ENCODE peak calls at places on chromosomes 6 and 20, in ten cellular contexts. F is GM23338, R is breast epithelium, A is transverse colon, E is spleen, W is stomach, H is endothelial cell of umbilical vein, K is sigmoid colon, X is Panc1, Y is HCT116. D is an unnamed sample.

GRCh38 chr6:41306187-41306854 is 19.8 kb upstream of the TREM1 start:
- DNase-seq in F (peak; percentile 85), R (peak; percentile 35), A (peak; percentile 19), E (no peak), W (peak; percentile 53), H (peak; percentile 49), K (no peak), X (peak; percentile 42), Y (peak; percentile 58), D (peak; percentile 61)

GRCh38 chr20:34062651-34063482 is 49.2 kb downstream of the EIF2S2 start:
- DNase-seq in F (no peak), R (no peak), A (no peak), E (no peak), W (no peak), H (no peak), K (no peak), X (no peak), Y (no peak), D (no peak)

GRCh38 chr20:51631011-51631950 is 88.8 kb upstream of the NFATC2 start:
- DNase-seq in F (no peak), R (peak; percentile 80), A (peak; percentile 49), E (no peak), W (no peak), H (peak; percentile 100), K (peak; percentile 94), X (peak; percentile 85), Y (peak; percentile 91), D (peak; percentile 71)

GRCh38 chr20:40966103-40966502 is 62.5 kb upstream of the TOP1 start:
- DNase-seq in F (peak; percentile 81), R (no peak), A (no peak), E (no peak), W (peak; percentile 2), H (no peak), K (peak; percentile 38), X (peak; percentile 12), Y (no peak), D (no peak)

GRCh38 chr20:12166053-12166717 is 248.5 kb downstream of the BTBD3 start:
- DNase-seq in F (no peak), R (peak; percentile 21), A (peak; percentile 41), E (no peak), W (no peak), H (no peak), K (peak; percentile 80), X (no peak), Y (no peak), D (no peak)

GRCh38 chr20:29427201-29428060 is 1830.0 kb upstream of the DEFB115 start:
- DNase-seq in F (no peak), R (no peak), A (no peak), E (no peak), W (no peak), H (no peak), K (no peak), X (no peak), Y (no peak), D (no peak)

GRCh38 chr20:9515761-9516657 is 1.6 kb downstream of the LAMP5 start:
- DNase-seq in F (peak; percentile 73), R (no peak), A (no peak), E (no peak), W (no peak), H (peak; percentile 6), K (no peak), X (no peak), Y (peak; percentile 10), D (peak; percentile 24)

GRCh38 chr6:21731411-21732031 is 138.0 kb downstream of the SOX4 start:
- DNase-seq in F (no peak), R (peak; percentile 74), A (no peak), E (no peak), W (no peak), H (peak; percentile 22), K (no peak), X (no peak), Y (no peak), D (peak; percentile 32)

GRCh38 chr6:159806021-159806458 is 6.0 kb downstream of the PNLDC1 start:
- DNase-seq in F (no peak), R (no peak), A (no peak), E (peak; percentile 35), W (no peak), H (no peak), K (no peak), X (no peak), Y (no peak), D (no peak)

GRCh38 chr6:16420715-16421461 is 182.5 kb downstream of the GMPR start:
- DNase-seq in F (peak; percentile 10), R (no peak), A (peak; percentile 32), E (no peak), W (no peak), H (no peak), K (no peak), X (no peak), Y (no peak), D (peak; percentile 41)

GRCh38 chr20:4305091-4305490 is 289.7 kb upstream of the RNF24 start:
- DNase-seq in F (no peak), R (no peak), A (no peak), E (no peak), W (no peak), H (no peak), K (no peak), X (no peak), Y (no peak), D (no peak)

GRCh38 chr6:169269180-169270076 is 15.8 kb upstream of the THBS2 start:
- DNase-seq in F (no peak), R (peak; percentile 52), A (peak; percentile 23), E (no peak), W (no peak), H (no peak), K (peak; percentile 93), X (no peak), Y (no peak), D (no peak)

GRCh38 chr20:62382306-62383198 is 4.4 kb upstream of the RPS21 start:
- DNase-seq in F (peak; percentile 94), R (peak; percentile 76), A (peak; percentile 87), E (peak; percentile 92), W (peak; percentile 89), H (peak; percentile 84), K (peak; percentile 89), X (no peak), Y (peak; percentile 61), D (peak; percentile 81)

GRCh38 chr6:41976794-41977484 is 35.3 kb upstream of the CCND3 start:
- DNase-seq in F (no peak), R (no peak), A (no peak), E (no peak), W (no peak), H (no peak), K (no peak), X (no peak), Y (no peak), D (no peak)

GRCh38 chr20:57596998-57597939 is 23.0 kb downstream of the ZBP1 start:
- DNase-seq in F (peak; percentile 81), R (peak; percentile 43), A (peak; percentile 79), E (peak; percentile 94), W (peak; percentile 77), H (peak; percentile 17), K (peak; percentile 79), X (no peak), Y (peak; percentile 8), D (peak; percentile 57)

GRCh38 chr20:34921436-34921835 is 34.2 kb downstream of the GSS start:
- DNase-seq in F (no peak), R (no peak), A (no peak), E (no peak), W (no peak), H (no peak), K (no peak), X (no peak), Y (no peak), D (no peak)

GRCh38 chr6:160992323-160993314 is 1.1 kb downstream of the MAP3K4 start:
- DNase-seq in F (peak; percentile 81), R (peak; percentile 40), A (peak; percentile 51), E (no peak), W (peak; percentile 35), H (peak; percentile 78), K (no peak), X (peak; percentile 58), Y (peak; percentile 42), D (peak; percentile 67)
- H3K4me1 ChIP-seq in F (peaks cover 6% of the 10 kb centered on the region), R (no peaks in the 10 kb centered on the region), A (peaks cover 28% of the 10 kb centered on the region), E (peaks cover 64% of the 10 kb centered on the region), W (peaks cover 52% of the 10 kb centered on the region), H (peaks cover 14% of the 10 kb centered on the region), K (peaks cover 24% of the 10 kb centered on the region), X (peaks cover 18% of the 10 kb centered on the region), Y (peaks cover 18% of the 10 kb centered on the region), D (peaks cover 3% of the 10 kb centered on the region)

GRCh38 chr6:63440057-63440456 is 120.3 kb upstream of the LGSN start:
- DNase-seq in F (no peak), R (no peak), A (no peak), E (no peak), W (peak; percentile 45), H (no peak), K (no peak), X (no peak), Y (no peak), D (no peak)
- TF ChIP-seq CTCF in F (no peak), R (no peak), A (no peak), E (no peak), W (no peak), H (no peak), K (no peak), X (no peak), Y (no peak), D (no peak)

DNA sequence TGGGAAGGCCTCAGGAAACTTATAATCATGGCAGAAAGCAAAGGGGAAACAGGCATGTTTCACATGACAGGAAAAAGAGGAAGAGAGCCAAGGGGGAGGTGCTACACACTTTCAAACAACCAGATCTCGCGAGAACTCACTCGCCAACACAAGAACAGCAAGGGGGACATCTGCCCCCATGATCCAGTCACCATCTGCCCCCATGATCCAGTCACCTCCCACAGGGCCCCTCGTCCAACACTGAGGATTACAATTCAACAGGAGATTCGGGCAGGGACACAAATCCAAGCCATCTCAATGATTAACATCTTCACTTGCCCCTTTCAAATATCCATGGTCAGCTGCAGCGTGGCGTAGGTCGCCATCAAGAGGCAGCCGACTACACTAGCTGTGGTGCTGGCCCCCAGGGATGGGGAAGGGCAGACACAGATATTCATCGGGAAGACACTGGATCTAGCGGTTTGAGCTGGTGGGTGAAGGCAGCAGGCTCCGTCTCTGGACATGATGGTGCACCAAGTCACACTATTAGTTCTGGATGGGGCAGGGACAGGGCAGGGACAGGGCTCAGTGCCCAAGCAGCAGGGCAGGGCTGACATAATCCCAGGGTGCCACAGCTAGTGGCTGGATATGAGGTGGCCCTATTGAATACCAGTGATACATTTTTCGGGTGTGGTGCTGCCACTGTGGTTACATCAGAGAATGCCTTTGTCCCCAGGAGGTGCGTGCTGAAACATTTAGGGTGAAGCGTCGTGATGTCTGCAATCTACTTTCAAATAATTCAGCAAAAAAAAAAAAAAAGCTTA is 31.6 kb downstream of the TUBB2B start:
- DNase-seq in F (peak; percentile 71), R (no peak), A (no peak), E (no peak), W (no peak), H (no peak), K (no peak), X (no peak), Y (peak; percentile 19), D (no peak)
- TF ChIP-seq POLR2AphosphoS5 in F (no peak), R (no peak), A (no peak), E (no peak), W (no peak), H (no peak), K (no peak), X (no peak), Y (no peak), D (no peak)

GRCh38 chr6:44041461-44042260 is 85.6 kb downstream of the MRPL14 start:
- DNase-seq in F (peak; percentile 69), R (peak; percentile 76), A (peak; percentile 34), E (peak; percentile 22), W (no peak), H (peak; percentile 82), K (peak; percentile 77), X (no peak), Y (peak; percentile 84), D (no peak)
- H3K4me1 ChIP-seq in F (peaks cover 19% of the 10 kb centered on the region), R (peaks cover 9% of the 10 kb centered on the region), A (peaks cover 20% of the 10 kb centered on the region), E (no peaks in the 10 kb centered on the region), W (peaks cover 32% of the 10 kb centered on the region), H (peaks cover 26% of the 10 kb centered on the region), K (peaks cover 56% of the 10 kb centered on the region), X (peaks cover 21% of the 10 kb centered on the region), Y (peaks cover 75% of the 10 kb centered on the region), D (no peaks in the 10 kb centered on the region)

D was measured in prostate gland.